ENCODE peak calls at places on chromosomes 11 and 22, in four cellular contexts. One of them, this sample, is unnamed.

GRCh38 chr11:98568011-98568410 is 452.7 kb upstream of the CNTN5 start:
- DNase-seq in adrenal gland: no peak
- DNase-seq in astrocyte of the cerebellum: peak
- DNase-seq in transverse colon: no peak
- DNase-seq in this sample: peak

GRCh38 chr22:35212020-35212419 is 45.3 kb upstream of the HMGXB4 start:
- DNase-seq in adrenal gland: no peak
- DNase-seq in astrocyte of the cerebellum: peak
- DNase-seq in transverse colon: no peak
- DNase-seq in this sample: peak

GRCh38 chr11:2312232-2313042 is 10.6 kb downstream of the TSPAN32 start:
- DNase-seq in adrenal gland: no peak
- DNase-seq in astrocyte of the cerebellum: no peak
- DNase-seq in transverse colon: no peak
- DNase-seq in this sample: peak

GRCh38 chr22:40748388-40748970 is 69.2 kb downstream of the MCHR1 start:
- DNase-seq in adrenal gland: no peak
- DNase-seq in astrocyte of the cerebellum: no peak
- DNase-seq in transverse colon: no peak
- DNase-seq in this sample: no peak

GRCh38 chr11:131897247-131897646 is 526.8 kb downstream of the NTM start:
- DNase-seq in adrenal gland: no peak
- DNase-seq in astrocyte of the cerebellum: no peak
- DNase-seq in transverse colon: no peak
- DNase-seq in this sample: no peak

GRCh38 chr22:25658641-25659040 is 83.3 kb upstream of the MYO18B start:
- DNase-seq in adrenal gland: no peak
- DNase-seq in astrocyte of the cerebellum: no peak
- DNase-seq in transverse colon: no peak
- DNase-seq in this sample: no peak

GRCh38 chr11:106395716-106396349 is 318.4 kb downstream of the AASDHPPT start:
- DNase-seq in adrenal gland: no peak
- DNase-seq in astrocyte of the cerebellum: no peak
- DNase-seq in transverse colon: no peak
- DNase-seq in this sample: no peak

GRCh38 chr11:130052556-130052955 is 17.1 kb upstream of the APLP2 start:
- DNase-seq in adrenal gland: no peak
- DNase-seq in astrocyte of the cerebellum: no peak
- DNase-seq in transverse colon: no peak
- DNase-seq in this sample: peak

GRCh38 chr11:41527530-41527929 is 68.1 kb upstream of the LRRC4C start:
- DNase-seq in adrenal gland: no peak
- DNase-seq in astrocyte of the cerebellum: no peak
- DNase-seq in transverse colon: no peak
- DNase-seq in this sample: no peak

GRCh38 chr11:74418509-74418895 is 20.3 kb upstream of the PGM2L1 start:
- DNase-seq in adrenal gland: no peak
- DNase-seq in astrocyte of the cerebellum: peak
- DNase-seq in transverse colon: no peak
- DNase-seq in this sample: peak

GRCh38 chr11:72617080-72617744 is 57.0 kb downstream of the PDE2A start:
- DNase-seq in adrenal gland: no peak
- DNase-seq in astrocyte of the cerebellum: peak
- DNase-seq in transverse colon: peak
- DNase-seq in this sample: no peak

GRCh38 chr22:33896801-33897620 is 23.3 kb downstream of the LARGE1 start:
- DNase-seq in adrenal gland: peak
- DNase-seq in astrocyte of the cerebellum: no peak
- DNase-seq in transverse colon: no peak
- DNase-seq in this sample: no peak

GRCh38 chr11:14374922-14375630 is 16.1 kb upstream of the RRAS2 start:
- DNase-seq in adrenal gland: no peak
- DNase-seq in astrocyte of the cerebellum: no peak
- DNase-seq in transverse colon: no peak
- DNase-seq in this sample: no peak

GRCh38 chr22:36144886-36145541 is 15.5 kb downstream of the APOL3 start:
- DNase-seq in adrenal gland: peak
- DNase-seq in astrocyte of the cerebellum: peak
- DNase-seq in transverse colon: peak
- DNase-seq in this sample: peak

GRCh38 chr11:68003846-68004550 is at the start of gene UNC93B1:
- DNase-seq in adrenal gland: peak
- DNase-seq in astrocyte of the cerebellum: no peak
- DNase-seq in transverse colon: peak
- DNase-seq in this sample: peak

GRCh38 chr11:8227156-8228152 is 36.2 kb downstream of the LMO1 start:
- DNase-seq in adrenal gland: no peak
- DNase-seq in astrocyte of the cerebellum: no peak
- DNase-seq in transverse colon: no peak
- DNase-seq in this sample: peak

GRCh38 chr11:120652705-120653335 is 141.3 kb downstream of the GRIK4 start:
- DNase-seq in adrenal gland: no peak
- DNase-seq in astrocyte of the cerebellum: no peak
- DNase-seq in transverse colon: no peak
- DNase-seq in this sample: no peak

GRCh38 chr22:47382164-47382890 is 619.9 kb downstream of the TBC1D22A start:
- DNase-seq in adrenal gland: no peak
- DNase-seq in astrocyte of the cerebellum: no peak
- DNase-seq in transverse colon: no peak
- DNase-seq in this sample: no peak

GRCh38 chr22:25645266-25645665 is 80.8 kb downstream of the GRK3 start:
- DNase-seq in adrenal gland: no peak
- DNase-seq in astrocyte of the cerebellum: peak
- DNase-seq in transverse colon: no peak
- DNase-seq in this sample: peak

GRCh38 chr11:117691206-117691490 is 105.9 kb downstream of the DSCAML1 start:
- DNase-seq in adrenal gland: no peak
- DNase-seq in astrocyte of the cerebellum: no peak
- DNase-seq in transverse colon: no peak
- DNase-seq in this sample: no peak

DNA sequence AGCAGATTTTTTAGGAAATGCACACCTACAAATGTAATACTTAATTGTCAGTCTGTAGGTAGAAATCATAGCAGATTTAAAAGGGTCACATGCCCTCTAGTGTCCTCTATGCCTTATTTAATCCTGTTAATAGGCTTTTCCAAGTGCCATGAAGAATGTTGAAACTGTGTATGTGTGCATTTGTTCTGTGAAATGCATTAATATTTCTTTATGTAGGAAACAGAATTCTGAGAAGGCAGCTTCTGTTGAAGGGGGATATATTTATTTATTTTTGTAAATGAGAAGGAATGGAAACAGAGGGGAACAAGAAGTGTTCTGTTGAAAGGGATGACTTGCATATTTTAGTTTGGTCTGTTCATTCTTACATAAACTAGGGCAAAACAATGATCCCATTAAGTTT is 51.0 kb downstream of the SVIP start:
- DNase-seq in adrenal gland: no peak
- DNase-seq in astrocyte of the cerebellum: no peak
- DNase-seq in transverse colon: no peak
- DNase-seq in this sample: no peak
- TF ChIP-seq CTCF in adrenal gland: no peak
- TF ChIP-seq CTCF in astrocyte of the cerebellum: no peak
- TF ChIP-seq CTCF in transverse colon: no peak
- TF ChIP-seq CTCF in this sample: no peak

DNA sequence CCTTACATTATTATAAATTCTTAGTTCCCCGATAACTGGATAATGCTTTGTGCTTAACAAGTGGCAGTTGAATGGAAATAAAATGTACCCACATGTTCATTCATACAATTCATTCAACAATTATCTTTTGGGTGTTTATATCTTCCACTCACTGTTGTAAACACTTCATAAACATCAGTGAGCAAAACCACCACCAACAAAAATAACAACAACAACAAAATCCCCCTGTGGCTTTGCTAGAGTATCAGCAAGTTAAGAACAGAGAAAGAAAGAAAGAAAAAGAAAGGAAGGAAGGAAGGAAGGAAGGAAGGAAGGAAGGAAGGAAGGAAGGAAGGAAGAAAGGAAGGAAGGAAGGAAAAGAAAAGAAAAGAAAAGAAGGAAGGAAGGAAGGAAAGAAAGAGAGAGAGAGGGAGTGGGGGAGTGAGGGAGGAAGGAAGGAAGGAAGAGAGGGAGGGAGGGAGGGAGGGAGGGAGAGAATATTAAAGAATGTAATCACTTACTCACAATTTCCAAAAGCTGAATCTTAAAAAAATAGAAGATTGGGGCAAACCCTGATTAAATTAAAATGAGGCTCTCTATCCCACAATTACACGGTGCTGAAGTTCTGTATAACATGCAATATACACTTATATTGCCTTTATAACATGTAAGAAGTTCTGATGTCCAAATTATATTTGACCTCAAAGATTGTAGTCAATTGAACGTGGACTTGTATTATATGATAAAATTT is 2238.8 kb downstream of the LRRC4C start:
- DNase-seq in adrenal gland: no peak
- DNase-seq in astrocyte of the cerebellum: no peak
- DNase-seq in transverse colon: no peak
- DNase-seq in this sample: no peak
- H3K4me3 ChIP-seq in adrenal gland: no peak
- H3K4me3 ChIP-seq in astrocyte of the cerebellum: no peak
- H3K4me3 ChIP-seq in transverse colon: no peak
- H3K4me3 ChIP-seq in this sample: no peak

GRCh38 chr11:111069076-111069475 is 176.4 kb upstream of the POU2AF2 start:
- DNase-seq in adrenal gland: no peak
- DNase-seq in astrocyte of the cerebellum: no peak
- DNase-seq in transverse colon: no peak
- DNase-seq in this sample: peak
- TF ChIP-seq CTCF in adrenal gland: no peak
- TF ChIP-seq CTCF in astrocyte of the cerebellum: peak
- TF ChIP-seq CTCF in transverse colon: no peak
- TF ChIP-seq CTCF in this sample: peak

GRCh38 chr11:4700436-4700820 is 2.8 kb upstream of the OR51E2 start:
- DNase-seq in adrenal gland: no peak
- DNase-seq in astrocyte of the cerebellum: no peak
- DNase-seq in transverse colon: no peak
- DNase-seq in this sample: no peak

GRCh38 chr11:4704054-4704789 is at the start of gene MMP26:
- DNase-seq in adrenal gland: no peak
- DNase-seq in astrocyte of the cerebellum: no peak
- DNase-seq in transverse colon: no peak
- DNase-seq in this sample: no peak

GRCh38 chr11:4699697-4700435 is 2.2 kb upstream of the OR51E2 start:
- DNase-seq in adrenal gland: no peak
- DNase-seq in astrocyte of the cerebellum: no peak
- DNase-seq in transverse colon: no peak
- DNase-seq in this sample: no peak

GRCh38 chr11:4704790-4705334 is 278 bp downstream of the MMP26 start:
- DNase-seq in adrenal gland: no peak
- DNase-seq in astrocyte of the cerebellum: no peak
- DNase-seq in transverse colon: no peak
- DNase-seq in this sample: no peak
- H3K4me3 ChIP-seq in adrenal gland: no peak
- H3K4me3 ChIP-seq in astrocyte of the cerebellum: no peak
- H3K4me3 ChIP-seq in transverse colon: no peak
- H3K4me3 ChIP-seq in this sample: no peak

GRCh38 chr11:870127-870413 is 27.4 kb downstream of the TSPAN4 start:
- DNase-seq in adrenal gland: no peak
- DNase-seq in astrocyte of the cerebellum: no peak
- DNase-seq in transverse colon: no peak
- DNase-seq in this sample: no peak
- TF ChIP-seq CTCF in adrenal gland: no peak
- TF ChIP-seq CTCF in astrocyte of the cerebellum: peak
- TF ChIP-seq CTCF in transverse colon: no peak
- TF ChIP-seq CTCF in this sample: no peak

This sample was measured in foreskin fibroblast.